ENCODE peak calls at places on chromosomes 7 and 10, in five cellular contexts. X is RPMI7951, W is RWPE1, C is AG09319, I is HuH-7. R is an unnamed sample.

GRCh38 chr10:8418631-8419030 is 364.1 kb downstream of the GATA3 start:
- DNase-seq in X (peak), I (no peak), W (no peak), C (no peak), R (peak)

GRCh38 chr10:22598488-22598887 is 115.9 kb downstream of the PIP4K2A start:
- DNase-seq in I (no peak), C (no peak), W (no peak), X (peak), R (no peak)

GRCh38 chr10:102460836-102461186 is 9.5 kb upstream of the C10orf95 start:
- DNase-seq in C (no peak), X (no peak), W (no peak), I (no peak), R (no peak)

GRCh38 chr10:3516626-3517255 is 268.3 kb downstream of the KLF6 start:
- DNase-seq in I (no peak), W (no peak), C (peak), X (peak), R (no peak)

GRCh38 chr10:92142512-92142911 is 148.4 kb downstream of the CPEB3 start:
- DNase-seq in C (no peak), I (no peak), X (no peak), W (no peak), R (no peak)

GRCh38 chr10:46033602-46034011 is 3.2 kb upstream of the NCOA4 start:
- DNase-seq in C (peak), X (peak), W (peak), I (no peak), R (peak)

GRCh38 chr10:93039721-93040120 is 20.9 kb upstream of the CYP26C1 start:
- DNase-seq in C (no peak), X (peak), I (peak), W (peak), R (no peak)

GRCh38 chr10:98400482-98400881 is 14.5 kb downstream of the PYROXD2 start:
- DNase-seq in I (no peak), X (no peak), W (no peak), C (no peak), R (no peak)

GRCh38 chr7:44978511-44979366 is at the start of gene MYO1G:
- DNase-seq in X (no peak), C (no peak), W (no peak), I (no peak), R (no peak)

GRCh38 chr10:51170518-51171245 is 96.4 kb downstream of the PRKG1 start:
- DNase-seq in W (peak), I (no peak), C (no peak), X (no peak), R (no peak)

GRCh38 chr10:47423476-47423875 is 39.4 kb upstream of the ZNF488 start:
- DNase-seq in W (no peak), C (no peak), X (no peak), I (no peak), R (no peak)

GRCh38 chr10:114825513-114826253 is 4.1 kb downstream of the FHIP2A start:
- DNase-seq in W (no peak), I (no peak), X (peak), C (peak), R (peak)

GRCh38 chr10:19826712-19827111 is 10.5 kb downstream of the PLXDC2 start:
- DNase-seq in X (no peak), I (no peak), W (no peak), C (no peak), R (no peak)

GRCh38 chr10:101357958-101358357 is 4.0 kb downstream of the BTRC start:
- DNase-seq in I (no peak), W (no peak), C (no peak), X (no peak), R (no peak)

GRCh38 chr7:139103057-139103820 is 6.3 kb downstream of the ZC3HAV1 start:
- DNase-seq in X (no peak), I (no peak), C (no peak), W (no peak), R (no peak)

GRCh38 chr10:123361832-123362231 is 207.6 kb downstream of the BUB3 start:
- DNase-seq in C (no peak), X (no peak), I (no peak), W (no peak), R (no peak)

GRCh38 chr7:123367508-123368122 is 166.8 kb downstream of the IQUB start:
- DNase-seq in I (peak), W (peak), C (no peak), X (peak), R (peak)

GRCh38 chr7:25360471-25360870 is 132.2 kb upstream of the NPVF start:
- DNase-seq in C (no peak), I (no peak), X (no peak), W (no peak), R (no peak)

GRCh38 chr7:157900011-157900410 is 563.2 kb downstream of the DNAJB6 start:
- DNase-seq in X (no peak), W (no peak), I (no peak), C (no peak), R (no peak)

GRCh38 chr10:102492344-102492939 is 10.1 kb downstream of the ACTR1A start:
- DNase-seq in I (no peak), C (no peak), W (no peak), X (no peak), R (no peak)

GRCh38 chr10:12344375-12345110 is 4.8 kb upstream of the CAMK1D start:
- DNase-seq in X (no peak), C (no peak), I (no peak), W (no peak), R (no peak)

GRCh38 chr7:103445228-103446020 is 583 bp downstream of the SLC26A5 start:
- DNase-seq in W (no peak), X (no peak), I (no peak), C (no peak), R (no peak)

GRCh38 chr10:132592790-132593788 is 55.5 kb downstream of the INPP5A start:
- DNase-seq in X (no peak), C (no peak), I (no peak), W (no peak), R (no peak)

GRCh38 chr7:36765605-36766004 is 41.3 kb upstream of the AOAH start:
- DNase-seq in W (no peak), I (no peak), X (no peak), C (no peak), R (no peak)

GRCh38 chr7:2196381-2197378 is 36.1 kb downstream of the MAD1L1 start:
- DNase-seq in C (no peak), I (no peak), X (no peak), W (no peak), R (no peak)

GRCh38 chr10:132847856-132848255 is 61.9 kb upstream of the NKX6-2 start:
- DNase-seq in I (no peak), W (no peak), X (no peak), C (no peak), R (no peak)

GRCh38 chr10:97335188-97335619 is 675 bp upstream of the FRAT2 start:
- DNase-seq in X (no peak), C (no peak), I (no peak), W (no peak), R (no peak)

GRCh38 chr10:115402690-115403089 is 309.5 kb downstream of the ATRNL1 start:
- DNase-seq in X (peak), W (peak), I (no peak), C (no peak), R (peak)

GRCh38 chr7:51139796-51140195 is 176.8 kb downstream of the COBL start:
- DNase-seq in I (no peak), C (no peak), X (peak), W (peak), R (no peak)

GRCh38 chr10:26479766-26480492 is 41.8 kb downstream of the APBB1IP start:
- DNase-seq in X (no peak), I (no peak), C (no peak), W (no peak), R (no peak)

GRCh38 chr7:129464194-129464593 is 30.0 kb downstream of the STRIP2 start:
- DNase-seq in I (no peak), C (no peak), W (no peak), X (no peak), R (no peak)

GRCh38 chr10:9848981-9849380 is 1168.7 kb upstream of the CELF2 start:
- DNase-seq in W (peak), I (no peak), C (no peak), X (no peak), R (no peak)

GRCh38 chr7:371119-371778 is 81.3 kb downstream of the FOXL3 start:
- DNase-seq in C (no peak), X (peak), I (peak), W (no peak), R (no peak)